ENCODE peak calls at places on chromosomes 7 and 10, in seven cellular contexts. One of them, this sample, is unnamed.

GRCh38 chr7:107035446-107035845 is 9.1 kb upstream of the PRKAR2B start:
- DNase-seq in GM20000: no peak
- DNase-seq in foreskin keratinocyte: peak; percentile 21
- DNase-seq in AG04450: peak; percentile 61
- DNase-seq in BJ: peak; percentile 73
- DNase-seq in right lobe of liver: no peak
- DNase-seq in AG09309: peak; percentile 57
- DNase-seq in this sample: no peak

GRCh38 chr7:74173491-74173865 is 678 bp upstream of the EIF4H start:
- DNase-seq in AG04450: no peak
- DNase-seq in foreskin keratinocyte: no peak
- DNase-seq in right lobe of liver: no peak
- DNase-seq in GM20000: no peak
- DNase-seq in AG09309: no peak
- DNase-seq in BJ: no peak
- DNase-seq in this sample: no peak

GRCh38 chr10:67936416-67936815 is 52.0 kb downstream of the SIRT1 start:
- DNase-seq in GM20000: no peak
- DNase-seq in AG09309: no peak
- DNase-seq in right lobe of liver: no peak
- DNase-seq in BJ: no peak
- DNase-seq in AG04450: no peak
- DNase-seq in foreskin keratinocyte: no peak
- DNase-seq in this sample: no peak

GRCh38 chr10:33143160-33143728 is 185.2 kb upstream of the ITGB1 start:
- DNase-seq in AG09309: peak; percentile 46
- DNase-seq in GM20000: no peak
- DNase-seq in right lobe of liver: no peak
- DNase-seq in BJ: no peak
- DNase-seq in foreskin keratinocyte: peak; percentile 50
- DNase-seq in AG04450: peak; percentile 59
- DNase-seq in this sample: peak; percentile 49

GRCh38 chr10:122649903-122650302 is 49.7 kb downstream of the C10orf120 start:
- DNase-seq in foreskin keratinocyte: no peak
- DNase-seq in BJ: no peak
- DNase-seq in right lobe of liver: no peak
- DNase-seq in AG04450: no peak
- DNase-seq in AG09309: no peak
- DNase-seq in GM20000: no peak
- DNase-seq in this sample: no peak

GRCh38 chr7:138919256-138919655 is 61.9 kb downstream of the KIAA1549 start:
- DNase-seq in AG09309: no peak
- DNase-seq in AG04450: no peak
- DNase-seq in right lobe of liver: no peak
- DNase-seq in BJ: no peak
- DNase-seq in foreskin keratinocyte: no peak
- DNase-seq in GM20000: no peak
- DNase-seq in this sample: no peak

GRCh38 chr7:1412322-1413261 is 46.7 kb downstream of the MICALL2 start:
- DNase-seq in AG09309: no peak
- DNase-seq in right lobe of liver: peak; percentile 84
- DNase-seq in BJ: no peak
- DNase-seq in AG04450: peak; percentile 36
- DNase-seq in GM20000: peak; percentile 99
- DNase-seq in foreskin keratinocyte: peak; percentile 32
- DNase-seq in this sample: peak; percentile 49

GRCh38 chr10:6044060-6044459 is 18.1 kb downstream of the IL2RA start:
- DNase-seq in foreskin keratinocyte: no peak
- DNase-seq in right lobe of liver: no peak
- DNase-seq in AG09309: no peak
- DNase-seq in BJ: no peak
- DNase-seq in AG04450: no peak
- DNase-seq in GM20000: no peak
- DNase-seq in this sample: no peak

GRCh38 chr7:42237162-42237821 is at the start of gene GLI3:
- DNase-seq in AG04450: peak; percentile 77
- DNase-seq in foreskin keratinocyte: peak; percentile 83
- DNase-seq in GM20000: peak; percentile 84
- DNase-seq in BJ: peak; percentile 55
- DNase-seq in AG09309: peak; percentile 76
- DNase-seq in right lobe of liver: peak; percentile 66
- DNase-seq in this sample: peak; percentile 81

GRCh38 chr7:20993693-20994092 is 207.0 kb upstream of the SP8 start:
- DNase-seq in AG09309: no peak
- DNase-seq in GM20000: no peak
- DNase-seq in right lobe of liver: no peak
- DNase-seq in AG04450: no peak
- DNase-seq in foreskin keratinocyte: no peak
- DNase-seq in BJ: no peak
- DNase-seq in this sample: no peak

GRCh38 chr7:90345548-90346319 is 782 bp upstream of the GTPBP10 start:
- DNase-seq in foreskin keratinocyte: peak; percentile 25
- DNase-seq in AG09309: peak; percentile 7
- DNase-seq in BJ: peak; percentile 9
- DNase-seq in GM20000: no peak
- DNase-seq in AG04450: no peak
- DNase-seq in right lobe of liver: no peak
- DNase-seq in this sample: no peak

GRCh38 chr10:114560144-114560543 is 97.9 kb downstream of the ABLIM1 start:
- DNase-seq in AG09309: no peak
- DNase-seq in BJ: no peak
- DNase-seq in GM20000: no peak
- DNase-seq in right lobe of liver: no peak
- DNase-seq in AG04450: no peak
- DNase-seq in foreskin keratinocyte: no peak
- DNase-seq in this sample: no peak

GRCh38 chr7:137816696-137817320 is 30.0 kb downstream of the DGKI start:
- DNase-seq in GM20000: no peak
- DNase-seq in right lobe of liver: no peak
- DNase-seq in AG09309: no peak
- DNase-seq in AG04450: no peak
- DNase-seq in BJ: no peak
- DNase-seq in foreskin keratinocyte: no peak
- DNase-seq in this sample: no peak

GRCh38 chr10:99234067-99234738 is 1.4 kb downstream of the HPSE2 start:
- DNase-seq in AG04450: no peak
- DNase-seq in GM20000: peak; percentile 88
- DNase-seq in BJ: no peak
- DNase-seq in right lobe of liver: peak; percentile 72
- DNase-seq in foreskin keratinocyte: no peak
- DNase-seq in AG09309: no peak
- DNase-seq in this sample: no peak

GRCh38 chr10:78605800-78606350 is 462.9 kb upstream of the ZMIZ1 start:
- DNase-seq in BJ: no peak
- DNase-seq in GM20000: no peak
- DNase-seq in AG04450: no peak
- DNase-seq in right lobe of liver: no peak
- DNase-seq in foreskin keratinocyte: peak; percentile 10
- DNase-seq in AG09309: no peak
- DNase-seq in this sample: no peak

GRCh38 chr7:2930310-2931033 is 86.4 kb upstream of the GNA12 start:
- DNase-seq in foreskin keratinocyte: no peak
- DNase-seq in GM20000: no peak
- DNase-seq in AG09309: no peak
- DNase-seq in AG04450: no peak
- DNase-seq in right lobe of liver: no peak
- DNase-seq in BJ: no peak
- DNase-seq in this sample: no peak

GRCh38 chr10:9018161-9018843 is 963.8 kb downstream of the GATA3 start:
- DNase-seq in AG04450: no peak
- DNase-seq in right lobe of liver: no peak
- DNase-seq in foreskin keratinocyte: no peak
- DNase-seq in BJ: no peak
- DNase-seq in AG09309: no peak
- DNase-seq in GM20000: no peak
- DNase-seq in this sample: no peak

GRCh38 chr10:4267084-4267774 is 482.2 kb upstream of the KLF6 start:
- DNase-seq in foreskin keratinocyte: no peak
- DNase-seq in right lobe of liver: no peak
- DNase-seq in GM20000: no peak
- DNase-seq in AG04450: no peak
- DNase-seq in AG09309: no peak
- DNase-seq in BJ: no peak
- DNase-seq in this sample: no peak
- TF ChIP-seq CTCF in foreskin keratinocyte: peak; percentile 65
- TF ChIP-seq CTCF in right lobe of liver: no peak
- TF ChIP-seq CTCF in GM20000: no peak
- TF ChIP-seq CTCF in AG04450: peak; percentile 32
- TF ChIP-seq CTCF in AG09309: peak; percentile 7
- TF ChIP-seq CTCF in BJ: peak; percentile 20
- TF ChIP-seq CTCF in this sample: no peak

DNA sequence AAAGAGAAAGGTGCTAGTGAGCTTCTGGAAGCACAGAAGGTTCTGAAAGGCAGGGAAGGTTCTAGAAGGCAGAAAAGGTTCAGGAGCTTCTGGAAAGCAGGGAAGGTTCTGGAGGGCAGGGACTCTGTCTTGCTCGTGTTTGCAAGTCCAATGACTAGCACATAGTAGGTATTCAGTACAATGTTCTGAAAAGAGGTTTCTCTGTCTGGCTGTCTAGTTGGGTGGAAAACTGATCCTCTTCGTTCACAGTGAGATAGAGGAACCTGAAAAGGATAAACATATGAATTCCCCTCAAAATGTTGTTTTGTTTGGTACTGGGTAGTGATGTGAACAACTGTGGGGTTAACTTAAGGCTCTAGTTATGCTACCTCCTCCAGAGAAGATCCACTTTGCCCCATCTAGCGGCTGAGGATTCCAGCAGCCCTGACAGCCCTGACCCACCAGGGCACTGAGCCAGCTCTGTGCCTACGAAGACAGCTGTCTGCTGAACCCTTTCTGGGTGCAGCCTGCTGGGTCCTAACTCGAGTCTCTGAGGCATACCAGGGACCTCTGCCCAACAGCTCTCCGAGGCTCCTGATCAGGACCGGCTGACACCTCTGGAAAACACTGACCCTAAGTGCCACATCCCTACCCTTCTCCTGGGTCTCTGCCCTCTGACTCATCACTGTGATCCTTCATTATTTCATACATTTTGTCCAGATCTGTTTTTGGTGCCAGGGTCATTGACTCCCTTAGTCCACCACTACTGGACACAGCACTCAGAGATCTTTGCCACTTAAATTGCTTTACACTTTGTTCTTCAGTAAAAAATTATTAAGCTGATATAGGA is 15.4 kb downstream of the PTPRN2 start:
- DNase-seq in GM20000: no peak
- DNase-seq in AG04450: no peak
- DNase-seq in foreskin keratinocyte: no peak
- DNase-seq in AG09309: no peak
- DNase-seq in BJ: no peak
- DNase-seq in right lobe of liver: no peak
- DNase-seq in this sample: no peak
- TF ChIP-seq CTCF in GM20000: no peak
- TF ChIP-seq CTCF in AG04450: no peak
- TF ChIP-seq CTCF in foreskin keratinocyte: peak; percentile 18
- TF ChIP-seq CTCF in AG09309: no peak
- TF ChIP-seq CTCF in BJ: no peak
- TF ChIP-seq CTCF in right lobe of liver: no peak
- TF ChIP-seq CTCF in this sample: no peak

GRCh38 chr10:71320592-71320991 is 1.5 kb downstream of the SLC29A3 start:
- DNase-seq in AG09309: no peak
- DNase-seq in right lobe of liver: no peak
- DNase-seq in BJ: no peak
- DNase-seq in foreskin keratinocyte: no peak
- DNase-seq in AG04450: no peak
- DNase-seq in GM20000: no peak
- DNase-seq in this sample: no peak
- TF ChIP-seq CTCF in AG09309: no peak
- TF ChIP-seq CTCF in right lobe of liver: no peak
- TF ChIP-seq CTCF in BJ: no peak
- TF ChIP-seq CTCF in foreskin keratinocyte: no peak
- TF ChIP-seq CTCF in AG04450: no peak
- TF ChIP-seq CTCF in GM20000: no peak
- TF ChIP-seq CTCF in this sample: no peak

DNA sequence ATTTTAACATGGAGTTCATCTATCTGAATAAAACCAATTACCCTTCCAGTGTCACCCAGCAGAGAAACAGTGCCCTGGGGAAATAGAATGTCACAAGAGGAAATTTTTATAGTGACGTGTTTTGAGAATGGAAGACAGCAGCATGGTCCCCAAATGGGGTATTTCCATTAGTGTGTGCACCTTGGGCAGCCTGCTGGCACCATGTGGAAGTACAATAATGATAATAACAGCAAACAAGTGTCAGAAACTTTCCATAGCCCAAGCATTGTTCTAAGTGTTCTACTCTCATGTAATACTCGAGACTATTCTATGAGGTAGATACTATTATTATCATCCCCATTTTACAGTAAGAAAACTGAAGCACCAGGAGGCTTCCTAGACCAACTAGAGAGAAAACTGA is 2.2 kb upstream of the PDE1C start:
- DNase-seq in right lobe of liver: no peak
- DNase-seq in BJ: no peak
- DNase-seq in AG04450: no peak
- DNase-seq in AG09309: no peak
- DNase-seq in GM20000: no peak
- DNase-seq in foreskin keratinocyte: no peak
- DNase-seq in this sample: no peak
- TF ChIP-seq CTCF in right lobe of liver: no peak
- TF ChIP-seq CTCF in BJ: peak; percentile 36
- TF ChIP-seq CTCF in AG04450: no peak
- TF ChIP-seq CTCF in AG09309: peak; percentile 15
- TF ChIP-seq CTCF in GM20000: no peak
- TF ChIP-seq CTCF in foreskin keratinocyte: peak; percentile 42
- TF ChIP-seq CTCF in this sample: no peak

GRCh38 chr7:44228571-44229350 is 28.0 kb downstream of the YKT6 start:
- DNase-seq in AG04450: no peak
- DNase-seq in AG09309: no peak
- DNase-seq in GM20000: no peak
- DNase-seq in foreskin keratinocyte: no peak
- DNase-seq in right lobe of liver: no peak
- DNase-seq in BJ: no peak
- DNase-seq in this sample: no peak

GRCh38 chr7:44232396-44232795 is 31.6 kb downstream of the YKT6 start:
- DNase-seq in foreskin keratinocyte: no peak
- DNase-seq in AG09309: no peak
- DNase-seq in GM20000: no peak
- DNase-seq in right lobe of liver: no peak
- DNase-seq in BJ: no peak
- DNase-seq in AG04450: no peak
- DNase-seq in this sample: no peak

GRCh38 chr7:44229546-44230105 is 28.8 kb downstream of the YKT6 start:
- DNase-seq in right lobe of liver: no peak
- DNase-seq in AG09309: no peak
- DNase-seq in BJ: no peak
- DNase-seq in foreskin keratinocyte: no peak
- DNase-seq in GM20000: no peak
- DNase-seq in AG04450: no peak
- DNase-seq in this sample: no peak

GRCh38 chr7:44232900-44233715 is 32.3 kb downstream of the YKT6 start:
- DNase-seq in right lobe of liver: no peak
- DNase-seq in AG09309: no peak
- DNase-seq in foreskin keratinocyte: no peak
- DNase-seq in BJ: no peak
- DNase-seq in AG04450: no peak
- DNase-seq in GM20000: no peak
- DNase-seq in this sample: no peak

DNA sequence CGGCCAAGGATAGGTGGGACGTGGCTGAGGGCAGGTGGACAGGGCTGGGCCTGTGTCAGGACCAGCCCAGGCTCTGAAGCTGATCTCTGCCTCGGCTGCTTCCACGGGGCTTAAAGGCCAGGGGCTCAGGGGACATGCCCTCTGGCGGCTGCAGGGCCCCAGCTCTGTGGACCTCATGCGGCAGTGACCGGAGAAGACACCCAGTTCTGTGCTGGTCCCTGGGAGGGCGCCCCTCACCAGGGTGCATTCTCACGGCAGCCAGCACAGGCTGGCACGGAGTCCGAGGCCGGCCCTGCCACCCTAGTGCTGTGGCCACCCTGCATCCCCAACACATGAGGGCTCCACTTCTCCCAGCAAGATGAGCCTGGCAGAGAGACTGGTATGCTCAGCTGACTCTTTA is 30.3 kb downstream of the YKT6 start:
- DNase-seq in AG04450: no peak
- DNase-seq in AG09309: no peak
- DNase-seq in GM20000: no peak
- DNase-seq in right lobe of liver: no peak
- DNase-seq in BJ: no peak
- DNase-seq in foreskin keratinocyte: no peak
- DNase-seq in this sample: no peak
- TF ChIP-seq CTCF in AG04450: no peak
- TF ChIP-seq CTCF in AG09309: no peak
- TF ChIP-seq CTCF in GM20000: no peak
- TF ChIP-seq CTCF in right lobe of liver: no peak
- TF ChIP-seq CTCF in BJ: no peak
- TF ChIP-seq CTCF in foreskin keratinocyte: peak; percentile 4
- TF ChIP-seq CTCF in this sample: no peak

This sample was measured in AG09319.